ENCODE peak calls at places on chromosome 21, in five cellular contexts. One of them, this sample, is unnamed.
A peak's percentile ranks its signal among the peaks of the same experiment; 100 is the strongest.

GRCh38 chr21:43343992-43344886 is 82.7 kb downstream of the SIK1 start:
- DNase-seq in activated T-cell treated with anti-CD3 and anti-CD28 coated beads for 1 hour: no peak
- DNase-seq in AG20443: no peak
- DNase-seq in LNCaP clone FGC: peak; percentile 93
- DNase-seq in AML-193: no peak
- DNase-seq in this sample: no peak

GRCh38 chr21:39647476-39647875 is 34.7 kb downstream of the B3GALT5 start:
- DNase-seq in activated T-cell treated with anti-CD3 and anti-CD28 coated beads for 1 hour: no peak
- DNase-seq in AG20443: no peak
- DNase-seq in LNCaP clone FGC: no peak
- DNase-seq in AML-193: no peak
- DNase-seq in this sample: peak; percentile 15

GRCh38 chr21:33071878-33072306 is 2.0 kb downstream of the OLIG1 start:
- DNase-seq in activated T-cell treated with anti-CD3 and anti-CD28 coated beads for 1 hour: no peak
- DNase-seq in AG20443: peak; percentile 33
- DNase-seq in LNCaP clone FGC: no peak
- DNase-seq in AML-193: no peak
- DNase-seq in this sample: peak; percentile 68

GRCh38 chr21:45255381-45256020 is 32.2 kb downstream of the POFUT2 start:
- DNase-seq in activated T-cell treated with anti-CD3 and anti-CD28 coated beads for 1 hour: no peak
- DNase-seq in AG20443: peak; percentile 10
- DNase-seq in LNCaP clone FGC: no peak
- DNase-seq in AML-193: no peak
- DNase-seq in this sample: peak; percentile 12

GRCh38 chr21:28439852-28440251 is 552.8 kb downstream of the LTN1 start:
- DNase-seq in activated T-cell treated with anti-CD3 and anti-CD28 coated beads for 1 hour: no peak
- DNase-seq in AG20443: peak; percentile 18
- DNase-seq in LNCaP clone FGC: peak; percentile 94
- DNase-seq in AML-193: no peak
- DNase-seq in this sample: no peak

GRCh38 chr21:14737922-14738321 is 191.8 kb upstream of the SAMSN1 start:
- DNase-seq in activated T-cell treated with anti-CD3 and anti-CD28 coated beads for 1 hour: peak; percentile 11
- DNase-seq in AG20443: no peak
- DNase-seq in LNCaP clone FGC: peak; percentile 61
- DNase-seq in AML-193: peak; percentile 81
- DNase-seq in this sample: peak; percentile 80

GRCh38 chr21:16084776-16085364 is 355.1 kb downstream of the USP25 start:
- DNase-seq in activated T-cell treated with anti-CD3 and anti-CD28 coated beads for 1 hour: no peak
- DNase-seq in AG20443: peak; percentile 57
- DNase-seq in LNCaP clone FGC: peak; percentile 93
- DNase-seq in AML-193: no peak
- DNase-seq in this sample: no peak

GRCh38 chr21:21238882-21239400 is 240.7 kb downstream of the NCAM2 start:
- DNase-seq in activated T-cell treated with anti-CD3 and anti-CD28 coated beads for 1 hour: no peak
- DNase-seq in AG20443: no peak
- DNase-seq in LNCaP clone FGC: peak; percentile 95
- DNase-seq in AML-193: no peak
- DNase-seq in this sample: no peak

GRCh38 chr21:31665397-31665796 is 5.9 kb downstream of the SOD1 start:
- DNase-seq in activated T-cell treated with anti-CD3 and anti-CD28 coated beads for 1 hour: no peak
- DNase-seq in AG20443: no peak
- DNase-seq in LNCaP clone FGC: no peak
- DNase-seq in AML-193: peak; percentile 15
- DNase-seq in this sample: peak; percentile 64

GRCh38 chr21:35850542-35851103 is 209.7 kb downstream of the SETD4 start:
- DNase-seq in activated T-cell treated with anti-CD3 and anti-CD28 coated beads for 1 hour: no peak
- DNase-seq in AG20443: peak; percentile 33
- DNase-seq in LNCaP clone FGC: no peak
- DNase-seq in AML-193: no peak
- DNase-seq in this sample: no peak

GRCh38 chr21:29092102-29092959 is 18.9 kb upstream of the CCT8 start:
- DNase-seq in activated T-cell treated with anti-CD3 and anti-CD28 coated beads for 1 hour: no peak
- DNase-seq in AG20443: peak; percentile 34
- DNase-seq in LNCaP clone FGC: no peak
- DNase-seq in AML-193: no peak
- DNase-seq in this sample: no peak

GRCh38 chr21:41500931-41501381 is 7.0 kb downstream of the TMPRSS2 start:
- DNase-seq in activated T-cell treated with anti-CD3 and anti-CD28 coated beads for 1 hour: no peak
- DNase-seq in AG20443: no peak
- DNase-seq in LNCaP clone FGC: peak; percentile 93
- DNase-seq in AML-193: no peak
- DNase-seq in this sample: no peak

GRCh38 chr21:34800797-34801518 is 132.2 kb downstream of the CLIC6 start:
- DNase-seq in activated T-cell treated with anti-CD3 and anti-CD28 coated beads for 1 hour: no peak
- DNase-seq in AG20443: peak; percentile 61
- DNase-seq in LNCaP clone FGC: no peak
- DNase-seq in AML-193: no peak
- DNase-seq in this sample: no peak

GRCh38 chr21:44871576-44872265 is 1.8 kb downstream of the PTTG1IP start:
- DNase-seq in activated T-cell treated with anti-CD3 and anti-CD28 coated beads for 1 hour: no peak
- DNase-seq in AG20443: peak; percentile 82
- DNase-seq in LNCaP clone FGC: no peak
- DNase-seq in AML-193: no peak
- DNase-seq in this sample: no peak

This sample was measured in NB4.